ENCODE peak calls at places on chromosomes 4 and X, in five cellular contexts. Q is GM23338, N is psoas muscle, F is mesenchymal stem cell, W is HCT116. I is an unnamed sample.

GRCh38 chrX:56233682-56234081 is 1.5 kb downstream of the KLF8 start:
- DNase-seq in Q (peak; percentile 74), N (peak; percentile 49), F (peak; percentile 0), W (peak; percentile 29), I (peak; percentile 38)

GRCh38 chrX:155216940-155217450 is 735 bp downstream of the VBP1 start:
- DNase-seq in N (no peak), F (no peak), W (no peak), Q (peak; percentile 16), I (no peak)

GRCh38 chr4:85790582-85790981 is 315.6 kb downstream of the ARHGAP24 start:
- DNase-seq in F (peak; percentile 69), N (no peak), W (no peak), Q (no peak), I (no peak)

GRCh38 chr4:4693258-4693657 is 151.4 kb upstream of the STX18 start:
- DNase-seq in N (no peak), W (no peak), Q (no peak), F (peak; percentile 46), I (no peak)

GRCh38 chr4:5784960-5785611 is 74.1 kb downstream of the EVC start:
- DNase-seq in N (no peak), W (no peak), F (no peak), Q (peak; percentile 38), I (peak; percentile 20)

GRCh38 chr4:102500371-102501175 is 586 bp upstream of the NFKB1 start:
- DNase-seq in N (peak; percentile 55), Q (peak; percentile 62), F (peak; percentile 67), W (no peak), I (peak; percentile 64)

GRCh38 chr4:149765630-149766029 is 50.0 kb downstream of the IQCM start:
- DNase-seq in W (peak; percentile 18), F (peak; percentile 38), Q (no peak), N (no peak), I (peak; percentile 10)

GRCh38 chr4:168784786-168785461 is 225.1 kb downstream of the CBR4 start:
- DNase-seq in N (no peak), F (no peak), W (no peak), Q (peak; percentile 22), I (no peak)

GRCh38 chr4:2258091-2259035 is 3.5 kb downstream of the MXD4 start:
- DNase-seq in F (no peak), N (peak; percentile 14), W (no peak), Q (no peak), I (no peak)

GRCh38 chr4:10006604-10007435 is 14.5 kb downstream of the SLC2A9 start:
- DNase-seq in Q (no peak), W (peak; percentile 77), N (no peak), F (no peak), I (peak; percentile 58)

GRCh38 chrX:94089149-94089548 is 415.1 kb downstream of the FAM133A start:
- DNase-seq in N (no peak), F (no peak), W (no peak), Q (no peak), I (no peak)

GRCh38 chr4:148795156-148795864 is 353.1 kb upstream of the NR3C2 start:
- DNase-seq in W (no peak), N (no peak), F (no peak), Q (peak; percentile 56), I (peak; percentile 85)

DNA sequence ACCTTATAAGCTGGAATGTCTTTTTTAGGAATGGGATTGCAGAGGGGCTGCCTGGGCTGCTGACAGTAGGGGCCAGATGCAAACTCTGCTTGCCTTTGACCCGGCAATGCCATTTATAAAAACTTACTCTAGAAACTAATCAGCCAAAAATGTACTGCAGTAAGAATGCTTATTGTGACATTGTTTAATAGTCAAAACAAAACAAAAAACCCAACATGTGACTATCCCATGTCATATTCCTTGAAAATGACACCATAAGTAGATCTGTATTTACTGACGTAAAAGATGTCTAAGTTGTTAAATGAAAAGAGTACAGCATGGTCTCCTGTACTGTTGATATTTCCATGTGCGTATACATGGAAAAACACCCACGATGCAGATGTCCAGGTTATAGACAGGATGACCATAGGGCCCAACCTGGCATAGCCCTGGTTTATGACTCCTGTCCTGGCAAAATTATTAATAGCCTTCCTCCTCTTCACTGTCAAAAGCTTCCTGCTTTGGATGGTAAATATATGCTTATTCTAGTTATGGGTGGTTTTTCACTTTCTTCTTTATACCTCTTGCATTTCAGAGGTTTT is 138.9 kb downstream of the PTTG2 start:
- DNase-seq in W (no peak), Q (no peak), N (no peak), F (no peak), I (no peak)
- H3K27ac ChIP-seq in W (no peak overlapping the region), Q (no peak overlapping the region), N (no peak overlapping the region), F (no peak overlapping the region), I (no peak overlapping the region)

GRCh38 chr4:99645638-99646037 is 12.0 kb downstream of the C4orf54 start:
- DNase-seq in F (no peak), Q (no peak), N (no peak), W (no peak), I (no peak)
- H3K4me1 ChIP-seq in F (peaks cover 3% of the 10 kb centered on the region), Q (peaks cover 24% of the 10 kb centered on the region), N (peaks cover 54% of the 10 kb centered on the region), W (no peaks in the 10 kb centered on the region), I (peaks cover 39% of the 10 kb centered on the region)

GRCh38 chr4:145103496-145103895 is 5.4 kb downstream of the ABCE1 start:
- DNase-seq in W (no peak), F (no peak), N (no peak), Q (no peak), I (no peak)

GRCh38 chr4:145102619-145103018 is 4.5 kb downstream of the ABCE1 start:
- DNase-seq in N (no peak), W (no peak), F (no peak), Q (no peak), I (no peak)

GRCh38 chr4:145107126-145107525 is 9.0 kb downstream of the ABCE1 start:
- DNase-seq in N (no peak), Q (no peak), W (no peak), F (no peak), I (no peak)

DNA sequence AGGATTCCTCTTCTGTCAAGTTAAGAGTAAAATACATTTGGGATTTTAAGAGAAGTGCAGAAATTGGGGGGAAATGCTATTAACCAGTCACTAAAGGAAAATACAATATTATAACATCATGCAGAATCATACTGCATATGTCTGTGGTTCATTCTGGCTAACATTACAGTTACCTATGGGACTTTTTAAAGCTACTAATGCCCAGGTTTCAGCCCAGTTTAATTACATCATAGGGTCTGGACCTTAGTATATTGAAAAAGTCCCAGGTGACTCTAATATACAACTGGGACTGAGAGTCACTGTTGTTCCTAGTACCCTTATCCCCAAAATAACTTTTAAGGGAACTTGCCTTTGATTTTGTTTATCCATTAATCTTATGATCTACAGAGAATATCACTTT is 10.0 kb downstream of the ABCE1 start:
- DNase-seq in N (no peak), Q (no peak), F (no peak), W (no peak), I (no peak)
- H3K27ac ChIP-seq in N (no peak overlapping the region), Q (no peak overlapping the region), F (no peak overlapping the region), W (no peak overlapping the region), I (no peak overlapping the region)

GRCh38 chrX:153954618-153955450 is 10.4 kb upstream of the RENBP start:
- DNase-seq in W (no peak), Q (no peak), N (no peak), F (no peak), I (no peak)

GRCh38 chrX:153951683-153952372 is 7.4 kb upstream of the RENBP start:
- DNase-seq in N (no peak), Q (no peak), F (no peak), W (no peak), I (no peak)

GRCh38 chrX:153952373-153953026 is 8.1 kb upstream of the RENBP start:
- DNase-seq in Q (no peak), N (no peak), F (no peak), W (no peak), I (no peak)

GRCh38 chrX:153953892-153954617 is 9.6 kb upstream of the RENBP start:
- DNase-seq in Q (no peak), F (no peak), W (no peak), N (no peak), I (no peak)

GRCh38 chrX:153953342-153953830 is 8.9 kb upstream of the RENBP start:
- DNase-seq in F (peak; percentile 59), Q (peak; percentile 71), N (peak; percentile 67), W (no peak), I (peak; percentile 69)
- H3K4me1 ChIP-seq in F (peaks cover 11% of the 10 kb centered on the region), Q (no peaks in the 10 kb centered on the region), N (no peaks in the 10 kb centered on the region), W (no peaks in the 10 kb centered on the region), I (no peaks in the 10 kb centered on the region)

GRCh38 chr4:153873741-153874140 is 84.9 kb upstream of the SFRP2 start:
- DNase-seq in F (no peak), N (no peak), W (no peak), Q (no peak), I (no peak)
- H3K27ac ChIP-seq in F (no peak overlapping the region), N (no peak overlapping the region), W (no peak overlapping the region), Q (no peak overlapping the region), I (no peak overlapping the region)

DNA sequence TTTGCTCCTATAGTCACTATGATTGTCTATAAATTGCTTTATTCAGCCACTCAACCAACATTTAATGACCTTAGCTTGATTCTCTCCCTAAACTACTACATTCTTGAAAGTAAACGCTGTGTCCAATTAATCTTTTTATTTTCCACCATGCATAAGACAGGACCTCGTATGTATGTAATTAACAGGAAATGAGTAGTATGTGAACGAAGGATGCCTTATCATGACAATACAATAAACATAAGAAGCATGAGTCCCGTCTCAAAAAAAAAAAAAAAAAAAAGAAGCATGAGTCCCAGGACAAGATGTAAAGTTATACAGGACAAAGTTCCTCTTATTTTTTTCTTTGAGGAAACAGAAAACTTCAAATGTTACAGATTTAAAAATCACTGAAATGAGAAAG is 92.5 kb downstream of the PPP3CA start:
- DNase-seq in N (no peak), W (no peak), Q (no peak), F (peak; percentile 52), I (no peak)
- H3K4me1 ChIP-seq in N (peaks cover 42% of the 10 kb centered on the region), W (no peaks in the 10 kb centered on the region), Q (peaks cover 18% of the 10 kb centered on the region), F (no peaks in the 10 kb centered on the region), I (peaks cover 29% of the 10 kb centered on the region)

GRCh38 chrX:44974462-44974861 is 101.5 kb downstream of the KDM6A start:
- DNase-seq in F (peak; percentile 23), N (no peak), W (peak; percentile 15), Q (no peak), I (peak; percentile 6)

GRCh38 chrX:44971674-44972073 is 98.7 kb downstream of the KDM6A start:
- DNase-seq in N (no peak), F (no peak), W (no peak), Q (no peak), I (peak; percentile 6)

GRCh38 chrX:44970709-44971108 is 97.7 kb downstream of the KDM6A start:
- DNase-seq in Q (no peak), W (no peak), N (no peak), F (no peak), I (no peak)

GRCh38 chrX:44973420-44973932 is 100.5 kb downstream of the KDM6A start:
- DNase-seq in N (no peak), F (no peak), Q (no peak), W (no peak), I (no peak)

DNA sequence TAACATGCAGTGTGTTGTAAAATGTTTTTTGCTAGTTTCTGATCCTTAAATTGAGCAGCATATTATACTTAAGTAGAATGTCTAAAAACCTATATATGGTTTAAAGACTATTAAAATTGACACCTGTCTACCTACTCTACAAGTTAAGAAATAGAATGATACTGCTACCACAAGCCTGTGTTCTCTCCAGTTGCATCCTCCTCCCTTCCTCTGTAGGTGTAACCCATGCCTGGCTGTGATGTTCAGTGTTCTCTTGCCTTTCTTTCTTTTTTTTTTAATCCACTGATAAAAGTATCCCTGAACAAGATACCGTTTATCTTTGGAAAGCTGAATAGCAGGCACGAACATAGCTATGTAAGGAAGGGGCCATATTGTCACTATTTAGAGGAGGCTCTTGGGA is 99.1 kb downstream of the KDM6A start:
- DNase-seq in N (no peak), F (no peak), Q (no peak), W (no peak), I (no peak)
- H3K27ac ChIP-seq in N (no peak overlapping the region), F (no peak overlapping the region), Q (no peak overlapping the region), W (no peak overlapping the region), I (peak overlapping the region; percentile 85)

I was measured in cardiac muscle cell.